ENCODE peak calls at places on chromosomes 1 and 21, in seven cellular contexts. I is esophagus muscularis mucosa, W is WTC11, M is endothelial cell, Z is B cell, G is AG10803, Y is progenitor cell of endocrine pancreas. A is an unnamed sample.

GRCh38 chr1:161038523-161039153 is at the start of gene TSTD1:
- DNase-seq in Y (peak; percentile 44), I (no peak), W (peak; percentile 81), M (peak; percentile 49), G (no peak), Z (peak; percentile 88), A (no peak)

GRCh38 chr1:183584155-183584554 is 6.1 kb downstream of the NCF2 start:
- DNase-seq in Y (no peak), I (no peak), W (no peak), G (no peak), M (no peak), Z (no peak), A (no peak)

GRCh38 chr1:24952413-24952841 is 22.4 kb upstream of the RUNX3 start:
- DNase-seq in Y (no peak), M (no peak), G (no peak), W (no peak), I (no peak), Z (no peak), A (no peak)

GRCh38 chr1:40594187-40594531 is 62.7 kb downstream of the ZNF684 start:
- DNase-seq in Z (no peak), W (no peak), M (no peak), Y (no peak), I (no peak), G (no peak), A (no peak)

GRCh38 chr1:165575700-165576099 is 31.9 kb downstream of the LRRC52 start:
- DNase-seq in M (no peak), G (no peak), Y (no peak), I (no peak), Z (no peak), W (no peak), A (no peak)

GRCh38 chr1:84701366-84701765 is 11.1 kb upstream of the SSX2IP start:
- DNase-seq in Y (no peak), M (no peak), Z (no peak), G (no peak), W (no peak), I (no peak), A (no peak)

GRCh38 chr1:47257224-47257623 is 25.2 kb upstream of the TAL1 start:
- DNase-seq in Z (no peak), M (no peak), Y (no peak), I (no peak), W (no peak), G (no peak), A (no peak)

GRCh38 chr1:110114784-110115183 is 2.5 kb downstream of the UBL4B start:
- DNase-seq in I (no peak), M (no peak), Y (no peak), Z (no peak), G (no peak), W (no peak), A (no peak)

GRCh38 chr1:96157101-96157500 is 564.5 kb upstream of the PTBP2 start:
- DNase-seq in G (no peak), M (no peak), W (no peak), I (no peak), Y (no peak), Z (no peak), A (no peak)

GRCh38 chr1:7334475-7335035 is 436.5 kb upstream of the VAMP3 start:
- DNase-seq in I (no peak), Z (no peak), W (no peak), G (peak; percentile 47), Y (no peak), M (no peak), A (no peak)

GRCh38 chr1:206550446-206550845 is 43.1 kb downstream of the RASSF5 start:
- DNase-seq in Y (no peak), G (no peak), W (no peak), M (no peak), Z (no peak), I (no peak), A (no peak)

GRCh38 chr1:26578167-26578566 is 48.6 kb downstream of the RPS6KA1 start:
- DNase-seq in I (no peak), W (no peak), Y (no peak), Z (no peak), G (no peak), M (no peak), A (no peak)

GRCh38 chr1:218027152-218027551 is 257.9 kb upstream of the RRP15 start:
- DNase-seq in W (no peak), I (no peak), Y (no peak), Z (no peak), M (no peak), G (no peak), A (no peak)

GRCh38 chr1:68313736-68314594 is 81.6 kb upstream of the WLS start:
- DNase-seq in G (no peak), Z (no peak), W (no peak), I (no peak), Y (no peak), M (no peak), A (no peak)

GRCh38 chr21:33238565-33239255 is 9.0 kb downstream of the IFNAR2 start:
- DNase-seq in G (no peak), M (no peak), I (no peak), Z (no peak), Y (no peak), W (no peak), A (no peak)

GRCh38 chr1:32062867-32063230 is 9.9 kb upstream of the TMEM39B start:
- DNase-seq in Z (no peak), W (no peak), G (peak; percentile 47), Y (no peak), M (no peak), I (no peak), A (no peak)

GRCh38 chr1:32060914-32061313 is 11.8 kb upstream of the TMEM39B start:
- DNase-seq in W (no peak), M (no peak), Z (no peak), G (no peak), Y (no peak), I (no peak), A (no peak)

GRCh38 chr1:32066489-32066873 is 6.3 kb upstream of the TMEM39B start:
- DNase-seq in Y (no peak), G (peak; percentile 77), Z (no peak), I (peak; percentile 93), M (no peak), W (no peak), A (no peak)

GRCh38 chr1:32068891-32069590 is 3.7 kb upstream of the TMEM39B start:
- DNase-seq in G (peak; percentile 79), M (no peak), Z (no peak), Y (no peak), I (no peak), W (no peak), A (no peak)

DNA sequence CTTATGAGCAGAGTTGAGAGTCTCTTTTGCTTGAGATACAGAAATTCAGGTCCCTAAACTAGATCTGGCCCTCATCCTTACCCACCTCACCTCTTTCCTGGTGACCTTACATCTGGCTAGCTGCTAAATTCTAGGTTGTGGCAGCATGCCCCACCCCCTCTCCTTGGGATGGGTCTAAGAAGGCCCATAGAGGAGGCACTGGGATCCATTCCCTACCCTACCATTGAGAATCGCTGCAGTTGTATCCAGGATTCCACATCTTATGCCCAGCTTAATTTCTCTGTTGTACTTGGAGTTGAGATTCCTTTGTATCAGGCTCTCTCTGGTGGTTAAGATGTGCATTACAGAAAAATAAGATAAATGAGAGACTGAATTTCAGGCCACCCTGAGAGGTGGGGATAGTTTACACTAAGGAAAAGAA is 9.5 kb upstream of the TMEM39B start:
- DNase-seq in Y (no peak), W (no peak), I (no peak), Z (no peak), G (peak; percentile 74), M (no peak), A (no peak)
- TF ChIP-seq CTCF in Y (peak; percentile 52), W (no peak), I (peak; percentile 78), Z (peak; percentile 70), G (peak; percentile 76), M (peak; percentile 77), A (peak; percentile 70)

GRCh38 chr21:25717491-25718139 is 17.1 kb downstream of the ATP5PF start:
- DNase-seq in M (no peak), Z (no peak), G (peak; percentile 23), W (no peak), I (no peak), Y (no peak), A (no peak)
- TF ChIP-seq CTCF in M (no peak), Z (no peak), G (no peak), W (no peak), I (no peak), Y (no peak), A (no peak)

GRCh38 chr1:17055801-17056200 is 2.0 kb upstream of the SDHB start:
- DNase-seq in G (no peak), Z (no peak), M (no peak), Y (no peak), I (no peak), W (no peak), A (no peak)

GRCh38 chr1:17056586-17056985 is 2.8 kb upstream of the SDHB start:
- DNase-seq in W (no peak), G (no peak), Y (no peak), Z (no peak), I (no peak), M (no peak), A (no peak)

GRCh38 chr1:17061486-17062271 is 7.8 kb upstream of the SDHB start:
- DNase-seq in Z (no peak), I (no peak), W (no peak), M (no peak), G (no peak), Y (no peak), A (no peak)

GRCh38 chr1:17060129-17060868 is 6.5 kb upstream of the SDHB start:
- DNase-seq in G (no peak), I (no peak), Z (peak; percentile 44), W (no peak), M (no peak), Y (no peak), A (no peak)

DNA sequence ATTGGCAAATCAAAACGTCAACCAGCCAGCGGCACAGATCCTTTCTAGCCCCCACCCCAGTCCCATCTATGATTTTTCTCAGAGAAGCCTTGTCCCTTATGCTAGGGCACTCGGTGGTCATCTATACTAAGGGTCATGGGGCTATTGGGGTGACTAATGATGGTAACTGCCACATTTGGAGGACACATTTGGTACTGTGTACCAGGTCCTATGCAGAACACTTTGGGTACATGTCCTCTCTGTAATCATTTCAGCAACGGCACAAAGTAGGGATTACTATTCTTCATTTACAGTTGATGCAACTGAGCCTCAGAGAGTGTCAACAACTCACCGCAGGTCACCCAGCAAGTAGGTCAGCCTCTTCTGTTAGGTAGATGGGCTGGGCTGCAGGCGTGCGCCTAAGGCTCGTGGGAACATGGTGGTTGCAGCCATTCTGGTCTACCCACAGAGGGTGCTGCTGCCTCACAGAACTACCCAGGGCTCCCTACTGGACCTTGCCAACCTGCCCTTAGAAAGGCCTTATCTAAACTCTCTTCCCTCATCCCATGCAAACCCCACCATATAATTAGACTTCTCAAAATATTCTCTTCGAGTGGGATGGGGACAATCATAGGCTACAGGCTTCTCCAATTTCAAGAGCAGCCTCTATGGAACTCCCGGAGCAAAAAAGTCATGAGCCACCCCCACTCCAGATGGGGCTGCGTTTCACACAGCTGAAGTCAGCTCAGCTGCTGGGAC is 5.7 kb upstream of the SDHB start:
- DNase-seq in M (peak; percentile 73), I (no peak), G (peak; percentile 68), Z (peak; percentile 65), W (peak; percentile 83), Y (peak; percentile 42), A (no peak)
- TF ChIP-seq CTCF in M (peak; percentile 17), I (peak; percentile 44), G (peak; percentile 84), Z (peak; percentile 72), W (peak; percentile 50), Y (peak; percentile 74), A (peak; percentile 84)

DNA sequence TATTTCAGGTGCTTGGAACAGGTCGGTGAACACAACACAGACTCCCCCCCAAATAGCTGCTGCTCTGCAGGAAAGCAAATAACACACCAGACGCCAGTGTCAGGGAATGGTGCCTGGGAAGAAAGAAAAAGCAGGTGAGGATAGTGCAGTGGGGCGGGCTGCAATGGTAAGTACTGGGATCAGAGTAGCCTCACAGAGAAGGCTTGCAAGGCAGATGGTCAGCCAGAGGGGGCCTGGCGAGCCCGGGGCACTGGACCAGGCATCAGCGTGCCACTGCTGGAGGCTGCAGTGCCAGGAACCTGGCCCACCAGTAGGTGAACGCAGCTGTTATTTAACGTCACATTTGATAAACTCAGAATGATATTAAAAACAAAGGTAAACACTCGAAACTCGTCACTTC is 60.0 kb downstream of the POFUT2 start:
- DNase-seq in I (no peak), Y (no peak), W (no peak), Z (no peak), G (no peak), M (no peak), A (no peak)
- TF ChIP-seq CTCF in I (no peak), Y (no peak), W (no peak), Z (no peak), G (no peak), M (no peak), A (no peak)

A was measured in type B pancreatic cell.